ENCODE peak calls at places on chromosomes 13 and 19, in seven cellular contexts. W is activated effector memory CD4-positive, alpha-beta T cell treated with anti-CD3 and anti-CD28 coated beads, Interleukin-2, amount 50 U/mL, for 16 hours; L is nucleus accumbens; O is T-helper 1 cell; X is AG10803; R is GM12892; D is H9. Z is an unnamed sample.

GRCh38 chr19:23203841-23204344 is 46.3 kb downstream of the ZNF724 start:
- DNase-seq in X (no peak), R (no peak), D (peak), O (no peak), L (peak), W (no peak), Z (no peak)

GRCh38 chr19:17680235-17680722 is 7.9 kb downstream of the UNC13A start:
- DNase-seq in D (peak), W (peak), L (no peak), X (peak), O (peak), R (peak), Z (peak)

GRCh38 chr13:87671031-87671823 is at the start of gene SLITRK5:
- DNase-seq in L (peak), D (peak), R (no peak), X (peak), W (peak), O (peak), Z (peak)

GRCh38 chr13:34340534-34340933 is 522.6 kb downstream of the RFC3 start:
- DNase-seq in W (no peak), R (no peak), D (no peak), X (peak), L (no peak), O (no peak), Z (no peak)

GRCh38 chr13:113233101-113233500 is 23.7 kb downstream of the CUL4A start:
- DNase-seq in O (no peak), D (no peak), L (no peak), R (no peak), X (no peak), W (no peak), Z (no peak)

GRCh38 chr13:32022292-32022691 is 9.3 kb upstream of the FRY start:
- DNase-seq in D (no peak), R (no peak), X (no peak), O (no peak), W (no peak), L (no peak), Z (peak)

GRCh38 chr13:114310961-114311360 is 3.3 kb upstream of the CHAMP1 start:
- DNase-seq in W (no peak), R (no peak), L (no peak), D (no peak), X (no peak), O (no peak), Z (no peak)

GRCh38 chr13:27338816-27339215 is 68.2 kb downstream of the RASL11A start:
- DNase-seq in W (no peak), R (no peak), D (peak), O (no peak), X (no peak), L (no peak), Z (no peak)

GRCh38 chr19:28341810-28342350 is 871.1 kb downstream of the UQCRFS1 start:
- DNase-seq in L (no peak), D (no peak), X (no peak), R (no peak), W (no peak), O (no peak), Z (no peak)

GRCh38 chr19:29660835-29661234 is 4.4 kb upstream of the PLEKHF1 start:
- DNase-seq in R (no peak), W (peak), L (no peak), X (no peak), O (no peak), D (no peak), Z (no peak)